ENCODE peak calls at places on chromosomes 3 and 15, in five cellular contexts. Y is right atrium auricular region; A is astrocyte; B is stimulated activated CD4-positive, alpha-beta T cell treated with anti-CD3 and anti-CD28 coated beads, Interleukin-2, amount 100 ng/mL, for 48 hours; D is T-helper 9 cell. Z is an unnamed sample.
A peak's percentile ranks its signal among the peaks of the same experiment; 100 is the strongest.

GRCh38 chr15:58934521-58934920 is 1.0 kb upstream of the SLTM start:
- DNase-seq in Y (no peak), A (no peak), B (no peak), D (no peak), Z (no peak)

GRCh38 chr3:111874177-111874820 is 15.2 kb downstream of the PHLDB2 start:
- DNase-seq in Y (no peak), A (peak; percentile 80), B (no peak), D (no peak), Z (no peak)

GRCh38 chr15:53808058-53808703 is 48.7 kb upstream of the WDR72 start:
- DNase-seq in Y (no peak), A (no peak), B (no peak), D (no peak), Z (no peak)

GRCh38 chr3:13037458-13038117 is 35.6 kb downstream of the IQSEC1 start:
- DNase-seq in Y (no peak), A (no peak), B (no peak), D (no peak), Z (no peak)

GRCh38 chr3:37916685-37917084 is 55.0 kb downstream of the CTDSPL start:
- DNase-seq in Y (no peak), A (no peak), B (no peak), D (no peak), Z (no peak)

GRCh38 chr3:182239316-182239715 is 527.6 kb downstream of the SOX2 start:
- DNase-seq in Y (no peak), A (no peak), B (no peak), D (no peak), Z (no peak)

GRCh38 chr3:42960282-42960681 is 18.8 kb upstream of the GASK1A start:
- DNase-seq in Y (no peak), A (no peak), B (no peak), D (no peak), Z (no peak)

GRCh38 chr3:16512435-16513140 is 911 bp downstream of the RFTN1 start:
- DNase-seq in Y (peak; percentile 66), A (no peak), B (peak; percentile 26), D (peak; percentile 38), Z (peak; percentile 51)

GRCh38 chr3:197407526-197407925 is 109.1 kb upstream of the DLG1 start:
- DNase-seq in Y (peak; percentile 26), A (no peak), B (no peak), D (no peak), Z (no peak)

GRCh38 chr3:188269040-188269439 is 115.1 kb downstream of the LPP start:
- DNase-seq in Y (no peak), A (no peak), B (no peak), D (no peak), Z (no peak)

GRCh38 chr3:39387411-39387975 is 4.3 kb downstream of the SLC25A38 start:
- DNase-seq in Y (no peak), A (no peak), B (no peak), D (no peak), Z (no peak)

GRCh38 chr3:143119974-143120715 is 574 bp downstream of the CHST2 start:
- DNase-seq in Y (no peak), A (no peak), B (peak; percentile 27), D (no peak), Z (peak; percentile 19)

GRCh38 chr3:55162031-55162784 is 234.3 kb upstream of the LRTM1 start:
- DNase-seq in Y (no peak), A (peak; percentile 84), B (no peak), D (no peak), Z (no peak)

GRCh38 chr15:42919308-42919707 is 1.3 kb downstream of the TTBK2 start:
- DNase-seq in Y (no peak), A (no peak), B (no peak), D (no peak), Z (no peak)

GRCh38 chr3:15345051-15345607 is 12.7 kb upstream of the SH3BP5 start:
- DNase-seq in Y (no peak), A (no peak), B (no peak), D (no peak), Z (no peak)

GRCh38 chr3:32821686-32822296 is 4.0 kb downstream of the TRIM71 start:
- DNase-seq in Y (no peak), A (no peak), B (no peak), D (no peak), Z (no peak)

GRCh38 chr3:111080357-111080937 is 8.8 kb downstream of the NECTIN3 start:
- DNase-seq in Y (no peak), A (peak; percentile 36), B (no peak), D (no peak), Z (no peak)

GRCh38 chr3:52086939-52087675 is 30.7 kb upstream of the DUSP7 start:
- DNase-seq in Y (no peak), A (peak; percentile 23), B (no peak), D (no peak), Z (no peak)

GRCh38 chr15:32887090-32887489 is 169.3 kb downstream of the GREM1 start:
- DNase-seq in Y (no peak), A (no peak), B (no peak), D (no peak), Z (no peak)

GRCh38 chr3:105139851-105140560 is 226.7 kb upstream of the ALCAM start:
- DNase-seq in Y (no peak), A (no peak), B (no peak), D (no peak), Z (no peak)

GRCh38 chr3:134486577-134487041 is 752 bp downstream of the CEP63 start:
- DNase-seq in Y (no peak), A (peak; percentile 41), B (no peak), D (no peak), Z (peak; percentile 40)

GRCh38 chr3:142968319-142968718 is 4.8 kb upstream of the PAQR9 start:
- DNase-seq in Y (no peak), A (no peak), B (no peak), D (no peak), Z (no peak)

GRCh38 chr3:62046326-62046725 is 327.0 kb downstream of the FEZF2 start:
- DNase-seq in Y (no peak), A (peak; percentile 56), B (no peak), D (no peak), Z (no peak)

GRCh38 chr3:126402178-126402577 is 7.5 kb downstream of the CFAP100 start:
- DNase-seq in Y (no peak), A (no peak), B (no peak), D (no peak), Z (no peak)

GRCh38 chr3:140186421-140186920 is 251.5 kb downstream of the CLSTN2 start:
- DNase-seq in Y (no peak), A (peak; percentile 89), B (no peak), D (no peak), Z (no peak)

GRCh38 chr3:99921986-99922385 is 104.3 kb downstream of the CMSS1 start:
- DNase-seq in Y (no peak), A (no peak), B (no peak), D (no peak), Z (no peak)

GRCh38 chr15:36888018-36888992 is 212.0 kb downstream of the MEIS2 start:
- DNase-seq in Y (no peak), A (peak; percentile 60), B (no peak), D (no peak), Z (no peak)

GRCh38 chr3:194212021-194212868 is 76.3 kb downstream of the HES1 start:
- DNase-seq in Y (no peak), A (no peak), B (no peak), D (no peak), Z (no peak)

GRCh38 chr3:19148768-19149091 is 420 bp downstream of the KCNH8 start:
- DNase-seq in Y (no peak), A (no peak), B (no peak), D (no peak), Z (no peak)

GRCh38 chr3:59482684-59483083 is 432.9 kb upstream of the CFAP20DC start:
- DNase-seq in Y (no peak), A (no peak), B (no peak), D (no peak), Z (no peak)

GRCh38 chr15:79078763-79079395 is 11.7 kb downstream of the RASGRF1 start:
- DNase-seq in Y (no peak), A (no peak), B (no peak), D (no peak), Z (no peak)

GRCh38 chr15:63677778-63678177 is 80.6 kb downstream of the FBXL22 start:
- DNase-seq in Y (peak; percentile 61), A (no peak), B (no peak), D (no peak), Z (no peak)

GRCh38 chr15:30941520-30941919 is 37.8 kb downstream of the FAN1 start:
- DNase-seq in Y (no peak), A (no peak), B (no peak), D (no peak), Z (no peak)

GRCh38 chr3:187628169-187628568 is 42.0 kb downstream of the SST start:
- DNase-seq in Y (no peak), A (no peak), B (no peak), D (no peak), Z (no peak)

GRCh38 chr3:86723433-86723832 is 267.5 kb downstream of the VGLL3 start:
- DNase-seq in Y (no peak), A (no peak), B (no peak), D (no peak), Z (no peak)

Z was measured in T-cell.